ENCODE peak calls at places on chromosomes 16 and 17, in six cellular contexts. W is occipital lobe, K is NAMALWA, M is kidney glomerular epithelial cell, C is esophagus squamous epithelium, E is adipocyte. R is an unnamed sample.

GRCh38 chr16:74463888-74464287 is 42.6 kb upstream of the CLEC18B start:
- DNase-seq in W (no peak), K (no peak), M (no peak), C (no peak), E (no peak), R (no peak)

GRCh38 chr16:89498839-89499238 is 8.5 kb upstream of the ANKRD11 start:
- DNase-seq in W (no peak), K (no peak), M (no peak), C (no peak), E (no peak), R (no peak)

GRCh38 chr16:87583453-87584131 is 18.7 kb upstream of the JPH3 start:
- DNase-seq in W (no peak), K (no peak), M (no peak), C (no peak), E (no peak), R (no peak)

GRCh38 chr16:88941933-88942909 is 34.8 kb downstream of the CBFA2T3 start:
- DNase-seq in W (no peak), K (peak; percentile 95), M (no peak), C (no peak), E (peak; percentile 57), R (peak; percentile 97)

GRCh38 chr16:74661064-74661463 is 5.6 kb downstream of the RFWD3 start:
- DNase-seq in W (no peak), K (no peak), M (no peak), C (no peak), E (no peak), R (no peak)

GRCh38 chr16:53518550-53519416 is 15.8 kb upstream of the AKTIP start:
- DNase-seq in W (no peak), K (peak; percentile 72), M (no peak), C (peak; percentile 31), E (peak; percentile 10), R (no peak)

GRCh38 chr16:54069601-54070239 is 216.9 kb downstream of the IRX3 start:
- DNase-seq in W (no peak), K (no peak), M (no peak), C (no peak), E (no peak), R (no peak)

GRCh38 chr17:78343433-78344201 is 16.3 kb downstream of the SOCS3 start:
- DNase-seq in W (no peak), K (peak; percentile 69), M (no peak), C (peak; percentile 47), E (no peak), R (no peak)

GRCh38 chr17:9120471-9120870 is 99.2 kb downstream of the NTN1 start:
- DNase-seq in W (no peak), K (peak; percentile 2), M (no peak), C (no peak), E (no peak), R (peak; percentile 73)

GRCh38 chr17:56891751-56892150 is 22.1 kb downstream of the TRIM25 start:
- DNase-seq in W (no peak), K (no peak), M (no peak), C (no peak), E (no peak), R (peak; percentile 81)

GRCh38 chr16:80846275-80847013 is 42.0 kb upstream of the CDYL2 start:
- DNase-seq in W (no peak), K (no peak), M (no peak), C (no peak), E (no peak), R (no peak)

GRCh38 chr16:51198349-51198748 is 47.3 kb upstream of the SALL1 start:
- DNase-seq in W (no peak), K (no peak), M (no peak), C (no peak), E (no peak), R (no peak)

GRCh38 chr17:29051194-29051593 is 8.3 kb downstream of the PIPOX start:
- DNase-seq in W (no peak), K (no peak), M (no peak), C (no peak), E (no peak), R (no peak)

GRCh38 chr17:34797724-34798123 is 163.5 kb downstream of the CCT6B start:
- DNase-seq in W (no peak), K (peak; percentile 8), M (peak; percentile 2), C (no peak), E (peak; percentile 43), R (peak; percentile 93)

GRCh38 chr16:30948956-30949654 is at the start of gene ORAI3:
- DNase-seq in W (peak; percentile 56), K (peak; percentile 71), M (peak; percentile 46), C (peak; percentile 32), E (peak; percentile 80), R (no peak)

GRCh38 chr17:66255527-66255971 is 26.3 kb upstream of the APOH start:
- DNase-seq in W (no peak), K (no peak), M (no peak), C (no peak), E (no peak), R (no peak)

GRCh38 chr16:66130296-66130910 is 236.1 kb upstream of the CDH5 start:
- DNase-seq in W (no peak), K (no peak), M (no peak), C (no peak), E (peak; percentile 82), R (no peak)

GRCh38 chr16:86080982-86081381 is 182.0 kb downstream of the IRF8 start:
- DNase-seq in W (no peak), K (no peak), M (no peak), C (no peak), E (no peak), R (no peak)

GRCh38 chr16:24668481-24669001 is 60.9 kb upstream of the TNRC6A start:
- DNase-seq in W (no peak), K (no peak), M (peak; percentile 54), C (no peak), E (peak; percentile 63), R (no peak)

GRCh38 chr17:333626-334396 is 18.8 kb downstream of the RPH3AL start:
- DNase-seq in W (peak; percentile 25), K (no peak), M (peak; percentile 41), C (no peak), E (peak; percentile 65), R (peak; percentile 82)

GRCh38 chr17:75853410-75853809 is 1.7 kb downstream of the WBP2 start:
- DNase-seq in W (no peak), K (no peak), M (peak; percentile 19), C (no peak), E (peak; percentile 44), R (no peak)

GRCh38 chr17:68777243-68777855 is 176.2 kb upstream of the FAM20A start:
- DNase-seq in W (peak; percentile 17), K (peak; percentile 76), M (peak; percentile 30), C (no peak), E (peak; percentile 87), R (peak; percentile 51)

GRCh38 chr17:55731586-55732250 is 9.1 kb upstream of the TMEM100 start:
- DNase-seq in W (no peak), K (no peak), M (no peak), C (no peak), E (peak; percentile 42), R (peak; percentile 23)

GRCh38 chr17:71398706-71399620 is 721.9 kb upstream of the SOX9 start:
- DNase-seq in W (no peak), K (no peak), M (no peak), C (no peak), E (no peak), R (peak; percentile 26)

GRCh38 chr17:41614098-41614497 is 1.5 kb upstream of the KRT16 start:
- DNase-seq in W (no peak), K (no peak), M (no peak), C (no peak), E (no peak), R (no peak)